ENCODE peak calls at places on chromosomes 1 and 21, in five cellular contexts. V is GM04504, X is substantia nigra, I is uterus, M is posterior cingulate gyrus. P is an unnamed sample.

GRCh38 chr1:206486995-206487788 is 16.9 kb downstream of the IKBKE start:
- DNase-seq in I (no peak), V (no peak), M (no peak), X (no peak), P (no peak)

GRCh38 chr1:53476579-53476978 is 17.4 kb downstream of the DMRTB1 start:
- DNase-seq in X (no peak), I (no peak), M (no peak), V (no peak), P (no peak)

GRCh38 chr21:37009740-37010341 is 3.3 kb downstream of the RIPPLY3 start:
- DNase-seq in V (peak; percentile 39), M (peak; percentile 67), I (peak; percentile 78), X (peak; percentile 75), P (peak; percentile 82)

GRCh38 chr1:101653482-101653946 is 343.2 kb downstream of the OLFM3 start:
- DNase-seq in I (no peak), M (no peak), V (no peak), X (no peak), P (no peak)

GRCh38 chr1:245084551-245084950 is 70.2 kb upstream of the KIF26B start:
- DNase-seq in X (no peak), M (no peak), I (no peak), V (no peak), P (no peak)

GRCh38 chr21:42565886-42566523 is 52.4 kb downstream of the SLC37A1 start:
- DNase-seq in X (no peak), V (no peak), I (peak; percentile 9), M (no peak), P (no peak)

GRCh38 chr1:24413350-24414163 is at the start of gene STPG1:
- DNase-seq in V (peak; percentile 70), X (peak; percentile 79), I (peak; percentile 79), M (peak; percentile 72), P (peak; percentile 92)

GRCh38 chr1:117501275-117501674 is 104.6 kb upstream of the TENT5C start:
- DNase-seq in M (no peak), X (no peak), V (no peak), I (no peak), P (no peak)

GRCh38 chr1:26706315-26706714 is 10.5 kb downstream of the ARID1A start:
- DNase-seq in M (no peak), X (no peak), I (no peak), V (no peak), P (no peak)

GRCh38 chr1:24981632-24982007 is 51.5 kb upstream of the RUNX3 start:
- DNase-seq in X (no peak), V (no peak), M (peak; percentile 4), I (no peak), P (no peak)

GRCh38 chr21:34941162-34941561 is 107.9 kb downstream of the RUNX1 start:
- DNase-seq in M (no peak), V (no peak), X (no peak), I (no peak), P (no peak)

GRCh38 chr1:227257964-227258363 is 60.3 kb downstream of the CDC42BPA start:
- DNase-seq in X (no peak), I (no peak), V (no peak), M (no peak), P (no peak)

GRCh38 chr1:47809301-47810084 is 187.7 kb downstream of the TRABD2B start:
- DNase-seq in X (no peak), M (no peak), I (no peak), V (no peak), P (no peak)

GRCh38 chr1:153260473-153260979 is 1.0 kb downstream of the LORICRIN start:
- DNase-seq in I (no peak), X (no peak), V (no peak), M (no peak), P (no peak)

GRCh38 chr1:171841931-171842723 is 829 bp downstream of the DNM3 start:
- DNase-seq in V (no peak), X (peak; percentile 35), I (peak; percentile 18), M (no peak), P (peak; percentile 41)

GRCh38 chr1:159988006-159988405 is 34.0 kb upstream of the SLAMF9 start:
- DNase-seq in X (no peak), V (no peak), I (no peak), M (no peak), P (no peak)